ENCODE peak calls at places on chromosomes 3 and 15, in six cellular contexts. Q is AG04449, J is amniotic stem cell, N is left lung, Z is iris pigment epithelial cell, W is Calu3. O is an unnamed sample.

GRCh38 chr3:24199775-24200247 is 254.7 kb downstream of the NR1D2 start:
- DNase-seq in W (no peak), Z (peak; percentile 22), J (peak; percentile 7), Q (peak; percentile 26), N (no peak), O (peak; percentile 71)

GRCh38 chr15:33742807-33743206 is 225.5 kb upstream of the CHRM5 start:
- DNase-seq in N (no peak), Q (no peak), W (no peak), J (no peak), Z (no peak), O (peak; percentile 55)

GRCh38 chr15:39266882-39267281 is 314.0 kb upstream of the THBS1 start:
- DNase-seq in Q (no peak), N (no peak), J (no peak), W (no peak), Z (no peak), O (no peak)

GRCh38 chr3:181941250-181941649 is 229.5 kb downstream of the SOX2 start:
- DNase-seq in N (no peak), W (no peak), J (no peak), Q (no peak), Z (no peak), O (no peak)

GRCh38 chr3:142664819-142665218 is 59.0 kb upstream of the TRPC1 start:
- DNase-seq in Z (no peak), W (no peak), N (no peak), J (no peak), Q (no peak), O (no peak)

GRCh38 chr3:37863949-37864822 is 2.5 kb downstream of the CTDSPL start:
- DNase-seq in J (no peak), W (peak; percentile 17), Z (no peak), N (no peak), Q (no peak), O (no peak)

GRCh38 chr3:187957209-187957981 is 196.6 kb upstream of the LPP start:
- DNase-seq in J (no peak), Q (no peak), Z (peak; percentile 55), W (no peak), N (no peak), O (no peak)

GRCh38 chr15:63856711-63857458 is 23.1 kb upstream of the HERC1 start:
- DNase-seq in W (no peak), Q (no peak), N (no peak), Z (peak; percentile 59), J (peak; percentile 40), O (peak; percentile 62)

GRCh38 chr15:37261685-37262084 is 161.3 kb upstream of the MEIS2 start:
- DNase-seq in Z (no peak), Q (no peak), J (no peak), W (no peak), N (no peak), O (no peak)

O was measured in AG08395.